ENCODE peak calls at places on chromosomes 4 and X, in eight cellular contexts. B is astrocyte of the cerebellum; V is MM.1S; R is endothelial cell; Q is breast epithelium; N is activated CD8-positive, alpha-beta T cell treated with anti-CD3 and anti-CD28 coated beads for 36 hours; G is neural crest cell; Y is HCT116. M is an unnamed sample.

GRCh38 chr4:131644619-131645018 is 1504.5 kb upstream of the PCDH10 start:
- DNase-seq in R (peak; percentile 26), N (no peak), B (no peak), Q (no peak), G (no peak), V (no peak), Y (peak; percentile 35), M (peak; percentile 18)

GRCh38 chrX:68843992-68844391 is 15.2 kb downstream of the EFNB1 start:
- DNase-seq in B (no peak), G (no peak), R (no peak), V (no peak), Y (no peak), N (no peak), Q (no peak), M (no peak)

GRCh38 chrX:66071116-66071515 is 31.2 kb upstream of the VSIG4 start:
- DNase-seq in Y (no peak), N (no peak), V (no peak), G (no peak), R (no peak), Q (no peak), B (no peak), M (no peak)

GRCh38 chr4:156825074-156825473 is 146.5 kb downstream of the PDGFC start:
- DNase-seq in N (no peak), B (no peak), V (no peak), Q (no peak), Y (no peak), R (no peak), G (no peak), M (no peak)

GRCh38 chr4:30760560-30760959 is 40.4 kb downstream of the PCDH7 start:
- DNase-seq in G (no peak), V (no peak), Q (no peak), N (no peak), Y (no peak), R (no peak), B (no peak), M (no peak)

GRCh38 chr4:83267121-83267834 is 17.3 kb downstream of the COQ2 start:
- DNase-seq in R (no peak), N (no peak), G (no peak), B (peak; percentile 66), Q (no peak), Y (no peak), V (no peak), M (no peak)

GRCh38 chr4:112296949-112297483 is at the start of gene ALPK1:
- DNase-seq in N (no peak), B (no peak), R (no peak), V (peak; percentile 62), Y (peak; percentile 88), Q (no peak), G (no peak), M (peak; percentile 69)

GRCh38 chr4:147060171-147060931 is 114.7 kb upstream of the TTC29 start:
- DNase-seq in V (no peak), Q (no peak), B (peak; percentile 91), R (no peak), G (no peak), Y (no peak), N (no peak), M (no peak)

GRCh38 chr4:36709986-36710385 is 428.6 kb downstream of the DTHD1 start:
- DNase-seq in N (no peak), Q (no peak), V (no peak), G (no peak), R (no peak), Y (no peak), B (no peak), M (no peak)

GRCh38 chr4:174523003-174523693 is 860 bp upstream of the HPGD start:
- DNase-seq in R (no peak), N (peak; percentile 21), V (no peak), G (no peak), Q (no peak), Y (no peak), B (no peak), M (no peak)

GRCh38 chrX:119755981-119756533 is 2.3 kb upstream of the SOWAHD start:
- DNase-seq in N (peak; percentile 81), Q (no peak), B (no peak), V (peak; percentile 91), R (no peak), Y (no peak), G (no peak), M (no peak)

GRCh38 chr4:109816082-109816442 is 500 bp downstream of the GAR1 start:
- DNase-seq in G (no peak), Q (no peak), V (peak; percentile 13), Y (no peak), N (peak; percentile 67), R (peak; percentile 18), B (no peak), M (no peak)

GRCh38 chr4:5782829-5783476 is 72.0 kb downstream of the EVC start:
- DNase-seq in B (no peak), N (no peak), G (no peak), R (no peak), Q (no peak), V (no peak), Y (no peak), M (no peak)

GRCh38 chrX:50100188-50100587 is 100.6 kb downstream of the AKAP4 start:
- DNase-seq in G (no peak), Y (no peak), B (no peak), N (peak; percentile 3), V (no peak), R (peak; percentile 21), Q (no peak), M (no peak)

GRCh38 chr4:94561249-94562024 is 109.7 kb downstream of the PDLIM5 start:
- DNase-seq in Q (no peak), N (no peak), B (peak; percentile 44), R (no peak), V (no peak), Y (no peak), G (no peak), M (no peak)

GRCh38 chr4:84952004-84952403 is 14.5 kb downstream of the WDFY3 start:
- DNase-seq in N (no peak), G (no peak), Q (no peak), B (peak; percentile 49), R (no peak), V (no peak), Y (peak; percentile 10), M (no peak)

GRCh38 chr4:147589586-147589985 is 27.6 kb upstream of the TMEM184C start:
- DNase-seq in Y (no peak), R (no peak), N (no peak), G (no peak), B (no peak), V (no peak), Q (no peak), M (no peak)

GRCh38 chr4:149768477-149768876 is 47.2 kb downstream of the IQCM start:
- DNase-seq in Q (no peak), B (no peak), G (no peak), R (no peak), N (no peak), V (no peak), Y (no peak), M (no peak)

GRCh38 chrX:19560611-19561010 is 45.3 kb upstream of the MAP3K15 start:
- DNase-seq in Y (no peak), V (no peak), G (no peak), Q (no peak), B (no peak), R (no peak), N (no peak), M (no peak)

GRCh38 chr4:185542626-185543336 is 7.5 kb upstream of the PDLIM3 start:
- DNase-seq in V (no peak), N (no peak), Y (no peak), B (no peak), G (no peak), Q (no peak), R (no peak), M (no peak)

GRCh38 chrX:47560179-47560830 is 700 bp upstream of the ARAF start:
- DNase-seq in Y (no peak), N (no peak), R (no peak), B (no peak), G (no peak), Q (no peak), V (no peak), M (no peak)

GRCh38 chr4:169124661-169125060 is 114.6 kb upstream of the CBR4 start:
- DNase-seq in Y (no peak), Q (peak; percentile 40), B (no peak), V (no peak), N (no peak), G (no peak), R (no peak), M (no peak)

DNA sequence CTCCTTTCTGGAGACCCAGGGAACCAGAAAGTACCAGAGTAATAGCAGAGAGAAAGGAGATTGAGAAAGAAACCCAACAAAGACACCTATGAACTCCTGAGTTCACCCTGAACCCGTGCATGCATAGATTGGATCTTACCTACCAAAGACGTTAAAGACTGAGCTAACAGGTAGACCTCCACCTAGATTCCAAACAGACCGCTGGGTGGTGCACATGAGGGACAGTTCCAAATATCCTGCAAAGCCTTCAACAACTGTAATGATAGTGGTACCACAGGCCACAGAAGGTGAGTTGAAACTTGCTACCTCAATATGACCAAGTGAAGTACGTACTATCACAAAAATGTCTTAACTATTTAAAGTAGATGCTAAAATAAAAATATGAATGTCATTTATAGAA is 34.0 kb upstream of the NR0B1 start:
- DNase-seq in Y (no peak), G (no peak), N (no peak), Q (no peak), B (no peak), V (no peak), R (no peak), M (no peak)
- TF ChIP-seq CTCF in Y (no peak), G (no peak), N (no peak), Q (no peak), B (no peak), V (no peak), R (no peak), M (peak; percentile 5)

GRCh38 chr4:76657443-76657842 is 222.4 kb downstream of the SHROOM3 start:
- DNase-seq in B (no peak), R (no peak), V (no peak), N (no peak), Y (no peak), G (no peak), Q (no peak), M (no peak)
- TF ChIP-seq CTCF in B (no peak), R (no peak), V (no peak), N (no peak), Y (no peak), G (no peak), Q (no peak), M (no peak)

GRCh38 chr4:183758006-183758734 is 99.1 kb downstream of the TRAPPC11 start:
- DNase-seq in V (no peak), Y (no peak), B (no peak), G (no peak), R (peak; percentile 61), N (peak; percentile 2), Q (no peak), M (peak; percentile 77)
- TF ChIP-seq CTCF in V (no peak), Y (no peak), B (peak; percentile 21), G (peak; percentile 41), R (peak; percentile 29), N (no peak), Q (peak; percentile 14), M (peak; percentile 66)

DNA sequence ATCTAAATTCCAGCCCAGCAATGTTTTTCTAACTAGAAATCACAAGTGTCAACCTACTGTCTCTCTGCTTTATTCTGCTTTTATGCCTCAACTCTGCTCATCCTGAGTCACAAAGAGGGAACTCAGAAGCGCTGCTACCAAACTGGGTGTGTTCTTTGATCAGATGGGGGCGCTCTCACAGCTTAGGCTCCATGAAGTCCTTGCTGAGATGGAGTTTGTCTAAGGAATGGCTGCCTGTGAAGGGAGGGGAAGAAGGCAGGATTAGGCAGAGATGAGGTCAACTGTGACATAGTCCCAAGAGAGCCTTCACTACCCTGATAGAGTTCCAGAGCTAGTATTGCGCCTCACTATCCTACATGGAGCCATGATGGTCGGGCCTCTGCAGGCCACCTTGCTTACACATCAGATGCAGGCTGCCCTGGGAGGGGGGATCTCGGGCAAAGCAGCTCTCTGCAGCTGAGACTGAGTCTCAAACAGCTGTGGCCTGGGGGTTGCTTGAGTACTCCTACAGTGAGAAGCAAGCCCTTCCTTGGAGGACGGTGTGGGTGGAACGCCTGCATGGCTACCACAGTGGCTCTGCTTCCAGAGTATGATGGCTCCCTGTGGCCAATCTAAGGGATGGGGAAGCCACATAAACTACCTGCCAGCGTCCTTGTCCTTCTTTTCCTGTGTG is 219.9 kb downstream of the CCNG2 start:
- DNase-seq in Q (no peak), B (no peak), Y (no peak), R (no peak), N (no peak), V (no peak), G (no peak), M (no peak)
- TF ChIP-seq CTCF in Q (no peak), B (no peak), Y (no peak), R (no peak), N (no peak), V (no peak), G (no peak), M (no peak)